ENCODE peak calls at places on chromosomes 5 and 9, in seven cellular contexts. P is activated CD8-positive, alpha-beta memory T cell treated with anti-CD3 and anti-CD28 coated beads, Interleukin-2, amount 10 ng/mL, durations not matched to agents 7 days and 5 days; H is WTC11; J is A673; B is adrenal gland; C is GM23248; Q is T-helper 1 cell. X is an unnamed sample.

GRCh38 chr9:96875460-96876142 is 21.3 kb upstream of the ZNF782 start:
- DNase-seq in P (peak), H (peak), J (peak), B (peak), C (peak), Q (no peak), X (peak)

GRCh38 chr5:106525438-106525837 is 1145.3 kb downstream of the EFNA5 start:
- DNase-seq in P (no peak), H (no peak), J (no peak), B (no peak), C (no peak), Q (no peak), X (no peak)

GRCh38 chr9:135245482-135246247 is 158.2 kb downstream of the OLFM1 start:
- DNase-seq in P (no peak), H (no peak), J (no peak), B (no peak), C (no peak), Q (no peak), X (no peak)

GRCh38 chr5:148808864-148809642 is 17.4 kb upstream of the ADRB2 start:
- DNase-seq in P (no peak), H (no peak), J (peak), B (no peak), C (no peak), Q (no peak), X (peak)

GRCh38 chr9:115170674-115171073 is 52.7 kb upstream of the TNC start:
- DNase-seq in P (no peak), H (no peak), J (peak), B (no peak), C (peak), Q (no peak), X (no peak)

GRCh38 chr5:159864885-159865622 is 51.2 kb upstream of the ADRA1B start:
- DNase-seq in P (no peak), H (no peak), J (no peak), B (no peak), C (peak), Q (no peak), X (no peak)

GRCh38 chr9:137672907-137673791 is 54.3 kb downstream of the EHMT1 start:
- DNase-seq in P (peak), H (no peak), J (peak), B (peak), C (peak), Q (no peak), X (peak)

GRCh38 chr5:56003179-56003578 is 8.4 kb upstream of the IL6ST start:
- DNase-seq in P (no peak), H (no peak), J (no peak), B (peak), C (peak), Q (no peak), X (peak)

GRCh38 chr5:108521841-108522506 is 140.1 kb upstream of the FBXL17 start:
- DNase-seq in P (no peak), H (no peak), J (peak), B (peak), C (peak), Q (no peak), X (peak)

GRCh38 chr9:127163409-127163808 is 41.0 kb upstream of the ANGPTL2 start:
- DNase-seq in P (peak), H (no peak), J (peak), B (peak), C (peak), Q (no peak), X (no peak)

GRCh38 chr5:6568909-6569308 is 63.9 kb downstream of the NSUN2 start:
- DNase-seq in P (peak), H (no peak), J (peak), B (no peak), C (no peak), Q (no peak), X (no peak)

GRCh38 chr5:42628821-42629220 is 127.8 kb upstream of the CCDC152 start:
- DNase-seq in P (no peak), H (no peak), J (no peak), B (no peak), C (no peak), Q (no peak), X (no peak)

GRCh38 chr5:120538644-120539043 is 74.5 kb downstream of the PRR16 start:
- DNase-seq in P (no peak), H (no peak), J (no peak), B (no peak), C (peak), Q (no peak), X (no peak)

GRCh38 chr5:180602481-180603075 is 11.3 kb upstream of the SCGB3A1 start:
- DNase-seq in P (no peak), H (peak), J (no peak), B (no peak), C (no peak), Q (no peak), X (no peak)

GRCh38 chr9:124190761-124191160 is 67.0 kb upstream of the NEK6 start:
- DNase-seq in P (no peak), H (no peak), J (no peak), B (no peak), C (no peak), Q (no peak), X (no peak)